ENCODE peak calls at places on chromosomes 11 and 22, in five cellular contexts. One of them, this sample, is unnamed.

GRCh38 chr11:112961751-112962747 is 829 bp downstream of the NCAM1 start:
- DNase-seq in iPS DF 19.7: no peak
- DNase-seq in hepatocyte: peak
- DNase-seq in AML-193: peak
- DNase-seq in body of pancreas: peak
- DNase-seq in this sample: peak

GRCh38 chr11:23404225-23405160 is 544.2 kb upstream of the CCDC179 start:
- DNase-seq in iPS DF 19.7: no peak
- DNase-seq in hepatocyte: no peak
- DNase-seq in AML-193: no peak
- DNase-seq in body of pancreas: no peak
- DNase-seq in this sample: no peak

GRCh38 chr11:3091081-3091845 is 34.0 kb upstream of the CARS1 start:
- DNase-seq in iPS DF 19.7: no peak
- DNase-seq in hepatocyte: no peak
- DNase-seq in AML-193: no peak
- DNase-seq in body of pancreas: no peak
- DNase-seq in this sample: no peak

GRCh38 chr22:44773082-44773481 is 20.7 kb downstream of the ARHGAP8 start:
- DNase-seq in iPS DF 19.7: no peak
- DNase-seq in hepatocyte: no peak
- DNase-seq in AML-193: no peak
- DNase-seq in body of pancreas: no peak
- DNase-seq in this sample: no peak

GRCh38 chr11:44943118-44943517 is 7.6 kb downstream of the TP53I11 start:
- DNase-seq in iPS DF 19.7: no peak
- DNase-seq in hepatocyte: no peak
- DNase-seq in AML-193: peak
- DNase-seq in body of pancreas: peak
- DNase-seq in this sample: no peak

GRCh38 chr22:44686873-44687600 is 15.0 kb upstream of the PRR5 start:
- DNase-seq in iPS DF 19.7: no peak
- DNase-seq in hepatocyte: peak
- DNase-seq in AML-193: no peak
- DNase-seq in body of pancreas: no peak
- DNase-seq in this sample: no peak

GRCh38 chr11:20453657-20454316 is 66.3 kb downstream of the PRMT3 start:
- DNase-seq in iPS DF 19.7: no peak
- DNase-seq in hepatocyte: no peak
- DNase-seq in AML-193: no peak
- DNase-seq in body of pancreas: no peak
- DNase-seq in this sample: no peak

GRCh38 chr22:25077056-25077455 is 122.6 kb upstream of the CRYBB3 start:
- DNase-seq in iPS DF 19.7: no peak
- DNase-seq in hepatocyte: no peak
- DNase-seq in AML-193: no peak
- DNase-seq in body of pancreas: no peak
- DNase-seq in this sample: no peak

GRCh38 chr22:40395607-40396006 is 25.2 kb downstream of the SGSM3 start:
- DNase-seq in iPS DF 19.7: no peak
- DNase-seq in hepatocyte: no peak
- DNase-seq in AML-193: no peak
- DNase-seq in body of pancreas: no peak
- DNase-seq in this sample: no peak